ENCODE peak calls at places on chromosomes 5 and 9, in six cellular contexts. W is prostate gland; C is heart right ventricle; J is CD8-positive, alpha-beta T cell; Y is psoas muscle; T is upper lobe of right lung. X is an unnamed sample.
A peak's percentile ranks its signal among the peaks of the same experiment; 100 is the strongest.

GRCh38 chr9:134127065-134127580 is 8.8 kb upstream of the WDR5 start:
- DNase-seq in W (no peak), Y (no peak), J (no peak), T (no peak), C (no peak), X (no peak)

GRCh38 chr5:10671041-10672008 is 89.7 kb downstream of the DAP start:
- DNase-seq in T (no peak), J (no peak), Y (no peak), W (no peak), C (no peak), X (no peak)

GRCh38 chr5:89988998-89989690 is 420.4 kb downstream of the CETN3 start:
- DNase-seq in W (no peak), C (peak; percentile 79), J (no peak), Y (no peak), T (no peak), X (no peak)

GRCh38 chr9:127455299-127455992 is 4.1 kb downstream of the LRSAM1 start:
- DNase-seq in J (no peak), T (peak; percentile 73), Y (peak; percentile 44), W (no peak), C (no peak), X (no peak)

GRCh38 chr9:136588663-136589464 is 43.0 kb upstream of the NOTCH1 start:
- DNase-seq in Y (no peak), T (no peak), W (no peak), J (no peak), C (no peak), X (no peak)

GRCh38 chr9:5392285-5392684 is 45.4 kb downstream of the PLGRKT start:
- DNase-seq in T (no peak), J (no peak), Y (no peak), C (no peak), W (no peak), X (no peak)

GRCh38 chr9:127187231-127187956 is 65.0 kb upstream of the ANGPTL2 start:
- DNase-seq in J (no peak), T (peak; percentile 32), C (peak; percentile 61), Y (peak; percentile 72), W (peak; percentile 83), X (peak; percentile 94)

GRCh38 chr5:14915291-14915976 is 43.9 kb upstream of the ANKH start:
- DNase-seq in C (no peak), Y (no peak), W (peak; percentile 19), J (no peak), T (no peak), X (no peak)

GRCh38 chr5:127400946-127401670 is 110.5 kb downstream of the MEGF10 start:
- DNase-seq in Y (no peak), C (no peak), J (no peak), T (no peak), W (no peak), X (no peak)

GRCh38 chr9:82783045-82783444 is 279.9 kb downstream of the RASEF start:
- DNase-seq in Y (no peak), C (no peak), T (no peak), W (no peak), J (no peak), X (no peak)

GRCh38 chr5:148452499-148453193 is 68.9 kb downstream of the FBXO38 start:
- DNase-seq in W (no peak), C (peak; percentile 58), T (no peak), J (no peak), Y (peak; percentile 19), X (no peak)

GRCh38 chr5:125497651-125498050 is 751.2 kb upstream of the ZNF608 start:
- DNase-seq in J (no peak), C (no peak), Y (no peak), W (no peak), T (no peak), X (no peak)
- TF ChIP-seq CTCF in J (no peak), C (no peak), Y (no peak), W (no peak), T (no peak), X (no peak)

GRCh38 chr9:129719135-129719534 is 33.7 kb downstream of the PTGES start:
- DNase-seq in Y (no peak), C (no peak), W (no peak), J (no peak), T (no peak), X (no peak)

GRCh38 chr9:129718647-129719046 is 34.2 kb downstream of the PTGES start:
- DNase-seq in Y (no peak), W (no peak), J (no peak), T (no peak), C (no peak), X (no peak)

GRCh38 chr9:129714393-129715051 is 38.3 kb downstream of the PTGES start:
- DNase-seq in W (no peak), C (no peak), T (no peak), J (no peak), Y (no peak), X (no peak)

GRCh38 chr9:129717991-129718390 is 34.9 kb downstream of the PTGES start:
- DNase-seq in C (no peak), T (no peak), W (no peak), J (no peak), Y (no peak), X (no peak)

GRCh38 chr9:129716091-129716490 is 36.8 kb downstream of the PTGES start:
- DNase-seq in T (no peak), C (peak; percentile 38), W (no peak), J (no peak), Y (no peak), X (no peak)
- H3K4me1 ChIP-seq in T (peaks cover 14% of the 10 kb centered on the region), C (no peaks in the 10 kb centered on the region), W (peaks cover 5% of the 10 kb centered on the region), J (peaks cover 23% of the 10 kb centered on the region), Y (no peaks in the 10 kb centered on the region), X (no peaks in the 10 kb centered on the region)

GRCh38 chr5:179453616-179454015 is 96.7 kb upstream of the RUFY1 start:
- DNase-seq in C (no peak), J (no peak), W (no peak), Y (no peak), T (peak; percentile 36), X (no peak)

GRCh38 chr5:179451099-179451812 is 99.1 kb upstream of the RUFY1 start:
- DNase-seq in W (no peak), Y (no peak), J (no peak), C (no peak), T (peak; percentile 35), X (no peak)

GRCh38 chr5:179452356-179453230 is 97.8 kb upstream of the RUFY1 start:
- DNase-seq in W (no peak), J (no peak), T (peak; percentile 49), Y (no peak), C (no peak), X (no peak)

GRCh38 chr5:179454354-179454753 is 96.0 kb upstream of the RUFY1 start:
- DNase-seq in C (no peak), T (no peak), J (no peak), Y (no peak), W (no peak), X (no peak)

DNA sequence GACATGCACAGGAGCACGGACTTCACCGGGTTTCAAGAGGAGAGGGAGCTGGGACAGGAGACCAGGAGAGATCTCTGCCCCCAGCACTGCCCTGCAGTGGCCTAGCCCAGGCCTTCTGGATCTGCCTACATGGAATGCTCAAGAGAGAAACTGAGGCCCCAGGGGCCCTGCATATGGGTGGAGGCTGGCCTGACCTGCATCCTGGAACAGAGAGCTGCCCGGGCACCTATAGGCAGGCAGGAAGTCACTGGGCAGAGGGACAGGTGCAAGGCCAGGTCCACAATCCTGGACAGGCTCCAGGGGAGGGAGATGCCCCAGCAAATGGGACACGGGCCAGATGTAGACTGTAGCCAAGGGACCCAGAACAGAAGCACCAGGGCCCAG is 98.5 kb upstream of the RUFY1 start:
- DNase-seq in J (no peak), Y (no peak), C (no peak), T (peak; percentile 48), W (no peak), X (no peak)
- H3K9me3 ChIP-seq in J (no peaks in the 10 kb centered on the region), Y (no peaks in the 10 kb centered on the region), C (no peaks in the 10 kb centered on the region), T (no peaks in the 10 kb centered on the region), W (no peaks in the 10 kb centered on the region), X (no peaks in the 10 kb centered on the region)

DNA sequence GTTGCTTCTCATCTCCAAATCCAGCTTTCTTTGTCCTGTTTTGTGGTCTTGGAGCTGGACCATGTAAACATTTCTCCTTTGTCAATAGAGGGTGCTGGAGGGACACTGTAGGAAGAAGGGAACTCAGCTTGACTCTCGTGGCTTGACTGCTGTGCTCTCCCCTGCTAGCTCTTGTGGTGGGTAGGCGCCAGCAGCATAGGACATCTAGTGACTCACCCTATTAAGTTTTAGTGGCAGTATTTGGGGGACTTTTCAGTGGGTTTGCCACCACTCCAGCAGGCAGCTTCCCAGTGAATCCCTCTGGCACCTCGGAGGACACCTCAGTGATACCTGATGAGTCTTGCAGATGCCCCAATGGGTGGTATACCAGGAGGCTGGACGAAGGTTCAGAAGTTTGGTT is 97.8 kb downstream of the TSSK1B start:
- DNase-seq in J (no peak), T (no peak), C (peak; percentile 54), Y (peak; percentile 22), W (peak; percentile 26), X (peak; percentile 74)
- TF ChIP-seq CTCF in J (no peak), T (peak; percentile 35), C (peak; percentile 24), Y (peak; percentile 28), W (no peak), X (peak; percentile 67)

DNA sequence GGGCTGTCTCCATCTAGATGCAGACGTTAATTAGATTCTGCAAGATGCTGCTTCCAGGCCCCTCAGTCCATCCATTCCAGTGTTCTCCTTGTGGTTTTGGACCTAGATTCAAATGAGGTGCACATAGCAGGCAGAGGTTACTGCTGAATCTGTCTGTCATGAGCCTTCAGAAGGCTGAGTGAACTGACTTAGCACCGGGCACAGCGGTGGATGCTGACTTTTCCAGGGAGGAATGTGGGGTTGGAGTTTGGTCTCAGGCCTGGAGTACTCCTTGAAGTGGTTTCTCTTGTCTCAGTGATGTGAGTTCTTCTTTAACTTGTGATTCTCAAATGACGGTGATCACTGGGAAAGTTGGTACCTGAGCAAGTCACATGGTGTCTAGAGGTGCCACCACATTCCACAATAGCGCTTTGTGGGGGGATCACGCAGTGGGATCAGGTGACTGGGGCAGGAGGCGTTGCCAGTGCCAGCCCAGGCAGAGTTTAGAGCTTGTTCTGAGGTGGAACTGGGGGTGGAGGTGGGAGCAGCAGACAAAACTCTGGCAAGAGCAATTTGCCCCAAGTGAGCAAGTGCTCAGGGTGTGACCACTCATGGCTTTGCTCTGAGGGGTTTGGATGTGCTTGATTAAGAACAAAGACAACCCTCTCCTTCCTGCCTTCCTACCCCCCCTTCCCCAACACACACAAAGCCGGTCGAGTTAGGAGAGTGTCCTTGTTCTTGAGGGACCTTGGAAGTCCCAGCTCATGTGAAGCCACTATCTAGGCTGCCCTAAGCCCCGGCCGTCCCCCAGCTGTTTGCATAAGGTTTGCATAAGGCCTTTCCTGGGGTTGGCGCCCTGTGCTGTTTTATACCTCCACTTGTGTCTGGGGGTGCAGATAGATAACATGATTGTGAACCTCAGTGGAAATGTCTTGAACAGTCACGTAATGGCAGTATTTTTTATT is 25.1 kb downstream of the JADE2 start:
- DNase-seq in C (no peak), T (no peak), J (no peak), Y (no peak), W (no peak), X (no peak)
- H3K4me1 ChIP-seq in C (peaks cover 84% of the 10 kb centered on the region), T (peaks cover 50% of the 10 kb centered on the region), J (peaks cover 43% of the 10 kb centered on the region), Y (peaks cover 49% of the 10 kb centered on the region), W (peaks cover 14% of the 10 kb centered on the region), X (peaks cover 98% of the 10 kb centered on the region)

GRCh38 chr5:141223112-141223783 is at the start of gene PCDHB14:
- DNase-seq in Y (no peak), W (no peak), T (no peak), J (no peak), C (no peak), X (no peak)
- H3K9me3 ChIP-seq in Y (peaks cover 32% of the 10 kb centered on the region), W (no peaks in the 10 kb centered on the region), T (peaks cover 9% of the 10 kb centered on the region), J (no peaks in the 10 kb centered on the region), C (peaks cover 3% of the 10 kb centered on the region), X (peaks cover 24% of the 10 kb centered on the region)

GRCh38 chr5:60710362-60710761 is 10.4 kb upstream of the DEPDC1B start:
- DNase-seq in J (no peak), Y (no peak), T (no peak), C (no peak), W (no peak), X (no peak)
- TF ChIP-seq CTCF in J (no peak), Y (no peak), T (no peak), C (no peak), W (no peak), X (no peak)

X was measured in right atrium auricular region.